ENCODE peak calls at places on chromosomes 2 and 18, in nine cellular contexts. P, Q, F, Y, H, E, M, W and T are unnamed samples.

GRCh38 chr2:220198911-220199310 is 571.5 kb downstream of the SLC4A3 start:
- DNase-seq in H (no peak), F (peak; percentile 96), Y (no peak), P (peak; percentile 89), E (peak; percentile 89), Q (no peak), M (no peak), W (no peak), T (peak; percentile 87)

GRCh38 chr2:240999001-240999791 is 778 bp downstream of the SNED1 start:
- DNase-seq in W (no peak), E (no peak), H (peak; percentile 60), Q (peak; percentile 73), F (no peak), M (peak; percentile 57), Y (peak; percentile 53), P (peak; percentile 14), T (no peak)

GRCh38 chr2:154814856-154815255 is 116.4 kb downstream of the KCNJ3 start:
- DNase-seq in H (no peak), E (no peak), M (no peak), Y (no peak), Q (no peak), W (no peak), F (no peak), P (no peak), T (no peak)

GRCh38 chr18:31513189-31513907 is 15.4 kb downstream of the DSG2 start:
- DNase-seq in E (peak; percentile 73), H (no peak), P (peak; percentile 88), W (no peak), M (no peak), Y (no peak), F (peak; percentile 87), Q (no peak), T (peak; percentile 63)

GRCh38 chr2:45442026-45442425 is 169.0 kb downstream of the SRBD1 start:
- DNase-seq in Y (no peak), H (no peak), E (no peak), W (no peak), Q (no peak), F (no peak), M (no peak), P (no peak), T (no peak)

GRCh38 chr18:60892855-60893254 is 440.4 kb upstream of the CDH20 start:
- DNase-seq in F (peak; percentile 96), Q (peak; percentile 61), H (no peak), Y (no peak), M (no peak), P (peak; percentile 78), E (peak; percentile 79), W (no peak), T (peak; percentile 88)

GRCh38 chr2:74333175-74333574 is 10.0 kb downstream of the SLC4A5 start:
- DNase-seq in W (no peak), E (peak; percentile 52), F (peak; percentile 38), M (no peak), Q (no peak), Y (peak; percentile 77), P (peak; percentile 17), H (no peak), T (peak; percentile 68)

GRCh38 chr2:137229834-137230233 is 464.5 kb downstream of the THSD7B start:
- DNase-seq in Y (no peak), P (no peak), F (no peak), W (no peak), H (no peak), E (peak; percentile 21), M (no peak), Q (no peak), T (no peak)

GRCh38 chr2:61275575-61276184 is 113.7 kb downstream of the C2orf74 start:
- DNase-seq in M (no peak), F (peak; percentile 11), H (no peak), Y (no peak), W (no peak), P (no peak), Q (no peak), E (no peak), T (no peak)

GRCh38 chr2:70686577-70687460 is 81.2 kb downstream of the ADD2 start:
- DNase-seq in F (peak; percentile 30), Y (peak; percentile 89), H (peak; percentile 20), M (no peak), W (no peak), E (peak; percentile 57), P (peak; percentile 83), Q (peak; percentile 58), T (peak; percentile 66)

GRCh38 chr2:66815886-66816285 is 381.0 kb downstream of the MEIS1 start:
- DNase-seq in H (no peak), M (no peak), Y (no peak), E (no peak), F (no peak), W (no peak), Q (no peak), P (no peak), T (no peak)

GRCh38 chr2:20675701-20676352 is 8.9 kb downstream of the GDF7 start:
- DNase-seq in Y (peak; percentile 50), Q (no peak), H (no peak), M (no peak), E (no peak), P (no peak), F (no peak), W (no peak), T (no peak)

GRCh38 chr18:63309422-63309821 is 10.1 kb downstream of the BCL2 start:
- DNase-seq in M (no peak), E (no peak), Q (no peak), W (no peak), F (no peak), Y (no peak), P (no peak), H (no peak), T (no peak)

GRCh38 chr2:222483513-222484039 is 59.2 kb downstream of the SGPP2 start:
- DNase-seq in F (no peak), Q (no peak), M (no peak), H (no peak), Y (peak; percentile 14), P (no peak), W (no peak), E (no peak), T (no peak)

GRCh38 chr2:238444242-238444641 is 17.5 kb downstream of the ASB1 start:
- DNase-seq in Q (no peak), P (no peak), Y (no peak), W (no peak), M (no peak), E (no peak), H (no peak), F (no peak), T (no peak)

GRCh38 chr2:96509114-96509846 is 4.1 kb upstream of the NEURL3 start:
- DNase-seq in Q (peak; percentile 93), M (peak; percentile 92), F (peak; percentile 75), P (peak; percentile 76), Y (peak; percentile 93), E (peak; percentile 76), W (peak; percentile 79), H (peak; percentile 87), T (peak; percentile 89)

DNA sequence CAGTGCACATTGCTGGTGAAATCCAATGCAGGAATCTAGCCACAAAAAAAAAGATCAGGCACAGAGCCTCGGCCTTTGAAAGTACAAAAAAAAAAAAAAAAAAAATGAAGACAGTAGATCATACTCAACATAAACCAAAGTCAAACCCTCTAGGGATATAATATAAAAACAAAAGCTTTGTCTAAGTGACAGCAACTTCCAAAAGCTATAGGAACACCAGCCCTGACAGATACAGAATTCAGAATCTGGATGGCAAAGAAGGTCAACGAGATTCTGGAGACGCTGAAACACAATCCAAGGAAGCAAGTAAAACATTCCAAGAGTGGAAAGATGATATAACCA is 54.0 kb upstream of the SCN1A start:
- DNase-seq in M (no peak), W (no peak), F (no peak), H (no peak), P (no peak), Q (no peak), Y (no peak), E (no peak), T (no peak)
- TF ChIP-seq CTCF in M (no peak), W (no peak), F (no peak), H (peak; percentile 3), P (no peak), Q (no peak), Y (no peak), E (no peak), T (no peak)

DNA sequence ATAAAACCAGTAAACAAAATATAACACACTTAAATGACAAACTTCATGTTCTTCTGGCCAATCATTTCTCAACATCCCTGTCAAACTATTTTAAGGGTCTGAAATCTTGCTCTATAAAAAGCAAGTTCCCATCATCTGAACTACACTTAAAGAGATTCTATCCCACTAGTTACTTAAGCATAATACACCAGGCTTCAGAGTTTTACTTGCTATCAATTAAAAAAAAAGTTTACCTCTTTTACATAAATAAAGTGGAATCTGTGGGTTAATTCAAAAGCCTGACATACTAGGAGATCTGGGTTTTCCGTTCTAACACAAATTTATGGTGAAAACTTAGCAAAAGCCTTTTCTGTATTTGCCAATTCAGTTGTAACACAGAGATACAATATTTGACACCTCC is 1.9 kb downstream of the CLASP1 start:
- DNase-seq in F (no peak), P (no peak), E (no peak), M (no peak), Y (no peak), W (no peak), Q (no peak), H (no peak), T (no peak)
- H3K4me3 ChIP-seq in F (peak overlapping the region; percentile 81), P (peak overlapping the region; percentile 12), E (no peak overlapping the region), M (peak overlapping the region; percentile 95), Y (peak overlapping the region; percentile 78), W (no peak overlapping the region), Q (peak overlapping the region; percentile 88), H (peak overlapping the region; percentile 87), T (peak overlapping the region; percentile 90)

DNA sequence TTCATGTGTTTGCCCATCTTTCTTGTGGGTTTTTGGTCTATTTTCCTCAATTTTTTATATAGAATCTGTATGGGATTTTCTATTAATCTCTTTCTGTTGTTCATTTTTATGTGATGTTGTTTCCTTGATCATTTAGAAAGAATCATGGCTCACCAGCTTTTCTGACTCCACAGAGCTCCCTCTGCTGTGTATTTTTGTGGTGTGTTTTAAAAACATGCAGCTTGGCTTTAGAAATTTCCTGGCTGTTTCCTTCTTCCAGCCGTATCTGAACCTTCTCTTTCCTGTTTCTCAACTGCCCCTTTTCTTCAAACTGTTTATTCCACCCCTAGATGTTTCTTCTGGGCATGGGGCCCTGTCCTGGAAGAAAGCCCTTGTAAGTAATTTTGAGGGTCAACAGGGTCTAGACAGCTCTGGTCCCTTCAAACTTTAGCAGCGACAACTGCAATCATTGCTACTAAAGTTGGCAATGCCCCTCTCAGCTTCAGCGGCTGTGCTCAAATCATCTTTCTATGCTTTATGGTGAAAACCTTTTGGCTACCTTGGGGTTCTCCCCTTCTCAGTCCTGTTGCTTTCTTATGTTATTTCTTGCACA is 17.6 kb upstream of the COPS8 start:
- DNase-seq in P (no peak), M (no peak), F (no peak), Y (no peak), E (no peak), W (no peak), H (no peak), Q (no peak), T (peak; percentile 8)
- TF ChIP-seq CTCF in P (peak; percentile 21), M (no peak), F (no peak), Y (peak; percentile 14), E (peak; percentile 32), W (no peak), H (no peak), Q (peak; percentile 6), T (no peak)

DNA sequence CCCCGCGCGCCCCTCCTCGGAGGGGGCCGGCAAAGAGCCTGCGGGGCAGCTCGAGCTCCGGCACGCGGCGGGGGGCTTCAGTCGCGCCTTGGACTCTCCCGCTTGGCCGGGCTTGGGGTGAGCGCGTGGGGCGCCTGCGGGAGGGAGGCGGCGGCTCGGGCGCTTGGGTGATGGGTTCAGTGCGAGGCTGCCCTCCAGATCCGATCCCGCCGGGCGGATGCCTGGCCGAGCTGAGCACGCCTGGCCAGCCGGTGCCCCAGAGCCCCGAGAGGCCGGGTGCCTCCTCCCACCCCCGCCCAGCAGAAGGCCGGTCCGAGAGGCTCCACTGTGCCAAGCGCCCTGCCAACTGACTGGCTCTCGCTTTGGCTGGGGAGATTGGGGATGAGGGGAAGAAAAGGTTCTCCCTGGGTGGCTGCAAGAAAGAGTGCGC is 276 bp upstream of the NXPH2 start:
- DNase-seq in Q (no peak), W (peak; percentile 15), F (peak; percentile 10), Y (peak; percentile 58), E (no peak), H (no peak), M (no peak), P (no peak), T (no peak)
- H3K4me3 ChIP-seq in Q (no peak overlapping the region), W (peak overlapping the region; percentile 24), F (peak overlapping the region; percentile 53), Y (peak overlapping the region; percentile 66), E (no peak overlapping the region), H (peak overlapping the region; percentile 57), M (peak overlapping the region; percentile 28), P (no peak overlapping the region), T (no peak overlapping the region)